ENCODE peak calls at places on chromosome 13, in six cellular contexts. O is cardiac fibroblast; S is stimulated activated effector memory CD8-positive, alpha-beta T cell treated with anti-CD3 and anti-CD28 coated beads, Interleukin-12 subunit alpha, Interleukin-12 subunit beta, amount 100 ng/mL, for 72 hours; B is retinal pigment epithelial cell; R is sciatic nerve; T is stimulated activated naive B cell treated with anti-CD40 and anti-IgM and Interleukin-4, amounts not matched to agents 10 μg/mL and 1 μg/mL and 100 μg/mL, for 72 hours. V is an unnamed sample.

GRCh38 chr13:102187313-102187712 is 214.5 kb downstream of the FGF14 start:
- DNase-seq in T (no peak), S (no peak), B (no peak), R (no peak), O (no peak), V (no peak)

GRCh38 chr13:60838581-60838980 is 441.6 kb downstream of the TDRD3 start:
- DNase-seq in B (no peak), S (no peak), O (no peak), T (no peak), R (no peak), V (no peak)

GRCh38 chr13:114119196-114119595 is 13.2 kb downstream of the RASA3 start:
- DNase-seq in B (peak; percentile 68), T (no peak), R (no peak), S (no peak), O (peak; percentile 88), V (peak; percentile 90)

GRCh38 chr13:41017153-41017552 is 2.0 kb downstream of the ELF1 start:
- DNase-seq in S (no peak), O (no peak), T (no peak), B (no peak), R (no peak), V (no peak)

GRCh38 chr13:62625214-62625613 is 1209.6 kb upstream of the PCDH20 start:
- DNase-seq in B (no peak), S (no peak), R (no peak), O (no peak), T (no peak), V (no peak)

GRCh38 chr13:76286178-76286577 is 600.0 kb downstream of the KCTD12 start:
- DNase-seq in O (peak; percentile 76), T (no peak), S (no peak), B (no peak), R (no peak), V (peak; percentile 80)

GRCh38 chr13:110676057-110676510 is 29.8 kb downstream of the CARS2 start:
- DNase-seq in T (peak; percentile 85), B (no peak), R (no peak), O (no peak), S (no peak), V (no peak)

GRCh38 chr13:18998389-18998788 is 183.2 kb downstream of the TUBA3C start:
- DNase-seq in R (no peak), T (no peak), B (no peak), S (no peak), O (no peak), V (no peak)

GRCh38 chr13:84737671-84738070 is 855.4 kb upstream of the SLITRK1 start:
- DNase-seq in R (no peak), S (no peak), B (no peak), O (no peak), T (no peak), V (no peak)

GRCh38 chr13:102606537-102607309 is 9.9 kb downstream of the TPP2 start:
- DNase-seq in S (no peak), T (no peak), O (no peak), B (no peak), R (no peak), V (no peak)

V was measured in iris pigment epithelial cell.